ENCODE peak calls at places on chromosomes 3 and 15, in ten cellular contexts. F is tibial artery; C is lower lobe of right lung; E is foreskin fibroblast; L is heart right ventricle; H is left ventricle myocardium inferior; Y is right lobe of liver; Q is osteocyte; Z is body of pancreas; K is CD4-positive, alpha-beta T cell. S is an unnamed sample.

GRCh38 chr15:36856339-36856973 is 243.9 kb downstream of the MEIS2 start:
- DNase-seq in C (no peak), Y (no peak), L (no peak), K (no peak), E (no peak), Z (no peak), H (no peak), Q (no peak), F (no peak), S (no peak)

GRCh38 chr15:58694641-58695398 is 54.7 kb downstream of the ADAM10 start:
- DNase-seq in F (no peak), L (no peak), E (no peak), K (no peak), Q (no peak), H (no peak), Y (no peak), C (no peak), Z (no peak), S (no peak)

GRCh38 chr3:159762981-159763465 is 225.6 kb upstream of the IL12A start:
- DNase-seq in Z (peak; percentile 36), C (peak; percentile 75), Y (peak; percentile 71), F (peak; percentile 93), H (peak; percentile 65), K (no peak), L (peak; percentile 89), E (peak; percentile 86), Q (peak; percentile 86), S (no peak)

GRCh38 chr3:177882124-177882648 is 654.0 kb upstream of the KCNMB2 start:
- DNase-seq in C (no peak), Y (no peak), H (no peak), Z (no peak), K (no peak), L (no peak), Q (no peak), E (no peak), F (no peak), S (no peak)

GRCh38 chr15:65904301-65904700 is 35.0 kb downstream of the RAB11A start:
- DNase-seq in L (no peak), Q (no peak), K (no peak), E (no peak), Z (no peak), F (no peak), Y (no peak), H (no peak), C (no peak), S (no peak)

GRCh38 chr3:51408021-51408420 is 16.9 kb downstream of the RBM15B start:
- DNase-seq in K (no peak), C (no peak), H (no peak), L (no peak), Y (no peak), F (no peak), Q (no peak), Z (no peak), E (no peak), S (no peak)

GRCh38 chr15:58146734-58147133 is 8.6 kb downstream of the AQP9 start:
- DNase-seq in Q (no peak), E (peak; percentile 57), L (no peak), H (no peak), Y (no peak), Z (no peak), K (no peak), C (no peak), F (no peak), S (no peak)

GRCh38 chr15:94298359-94298758 is 67.0 kb downstream of the MCTP2 start:
- DNase-seq in C (no peak), E (no peak), Q (no peak), K (no peak), L (no peak), H (no peak), Y (no peak), F (no peak), Z (no peak), S (no peak)

GRCh38 chr15:81293728-81294500 is 30.0 kb downstream of the STARD5 start:
- DNase-seq in Y (no peak), H (no peak), K (peak; percentile 45), C (peak; percentile 72), Z (no peak), Q (no peak), L (no peak), F (peak; percentile 58), E (no peak), S (no peak)

GRCh38 chr3:17030956-17031652 is 146.3 kb downstream of the PLCL2 start:
- DNase-seq in K (no peak), C (no peak), Y (no peak), E (no peak), F (no peak), L (no peak), Q (no peak), Z (no peak), H (no peak), S (no peak)

GRCh38 chr15:42348083-42348482 is 11.2 kb upstream of the CAPN3 start:
- DNase-seq in E (peak; percentile 82), F (no peak), Z (no peak), C (no peak), H (no peak), L (no peak), Y (no peak), K (no peak), Q (no peak), S (no peak)

GRCh38 chr3:140186421-140186920 is 251.5 kb downstream of the CLSTN2 start:
- DNase-seq in L (peak; percentile 45), Z (peak; percentile 47), Y (no peak), F (no peak), K (no peak), C (no peak), Q (no peak), H (no peak), E (peak; percentile 14), S (no peak)

DNA sequence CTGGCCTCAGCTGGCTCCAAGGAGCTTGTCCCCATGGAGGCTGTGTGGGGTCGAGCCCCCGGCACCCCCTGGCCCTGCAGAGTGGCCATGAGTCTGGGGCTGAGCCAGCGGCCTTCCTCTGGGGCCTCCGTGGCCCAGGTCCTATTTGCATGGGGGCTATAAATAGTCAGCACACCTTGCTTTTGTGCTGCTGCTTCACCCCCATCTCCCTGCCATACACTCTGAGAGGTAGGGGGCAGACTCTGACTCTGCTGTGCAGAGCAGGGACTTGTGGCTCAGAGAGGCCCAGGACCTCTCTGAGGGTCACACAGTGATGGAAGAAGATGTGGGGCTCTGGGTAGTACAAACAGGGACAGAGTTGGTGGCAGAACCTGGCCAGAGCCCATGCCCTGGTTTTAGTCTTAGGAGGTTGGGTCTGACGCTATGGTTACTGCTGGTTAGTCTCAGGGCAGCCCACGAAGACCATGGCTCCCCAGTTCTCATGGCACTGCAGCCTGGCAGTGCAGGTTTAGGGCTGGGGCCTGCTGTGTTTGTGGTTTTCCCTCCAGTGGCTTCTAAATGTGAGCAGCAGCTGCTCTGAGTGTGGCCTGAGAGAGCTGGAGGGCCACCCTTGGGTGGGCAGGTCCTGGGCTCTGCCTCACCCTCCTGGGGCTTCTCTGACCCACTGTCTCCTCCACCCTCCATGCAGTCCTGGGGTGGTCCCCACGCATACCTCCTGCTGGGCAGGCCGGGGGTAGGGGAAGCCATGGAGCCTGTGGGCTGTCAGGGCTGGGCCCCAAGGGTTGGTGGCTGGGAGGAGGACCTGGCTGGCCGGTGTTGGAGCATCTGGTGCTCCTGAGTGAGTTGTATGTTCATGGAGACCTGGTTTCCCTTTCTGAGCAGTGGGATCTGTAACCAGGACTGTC is 13.6 kb downstream of the PRKCD start:
- DNase-seq in Z (no peak), Q (no peak), K (no peak), C (no peak), L (no peak), Y (no peak), H (no peak), E (no peak), F (no peak), S (no peak)
- TF ChIP-seq CTCF in Z (no peak), Q (no peak), K (no peak), C (no peak), L (no peak), Y (no peak), H (no peak), E (no peak), F (no peak), S (no peak)

DNA sequence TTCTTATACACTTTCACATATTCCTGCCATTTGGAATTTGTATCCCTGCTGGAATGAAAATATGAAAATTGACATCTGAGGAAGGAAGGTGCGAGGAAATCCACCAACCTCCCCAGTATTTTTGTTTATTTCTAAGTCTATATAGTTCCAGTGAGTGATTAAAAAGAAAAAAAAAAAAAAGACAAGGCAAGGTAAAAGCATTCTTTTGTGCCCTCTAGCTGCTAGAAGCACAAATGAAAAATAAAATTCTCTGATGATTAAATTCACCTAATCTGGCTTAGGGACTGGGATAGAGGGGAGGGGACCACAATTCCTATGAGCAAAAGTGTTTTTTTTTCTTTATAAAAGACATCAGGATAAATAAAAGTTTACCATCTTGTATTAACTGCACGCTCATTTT is 370.9 kb downstream of the NR2F2 start:
- DNase-seq in E (no peak), Y (no peak), F (no peak), Z (no peak), L (no peak), C (no peak), H (no peak), K (no peak), Q (no peak), S (no peak)
- TF ChIP-seq CTCF in E (no peak), Y (no peak), F (no peak), Z (no peak), L (peak; percentile 20), C (no peak), H (peak; percentile 13), K (no peak), Q (peak; percentile 23), S (no peak)

DNA sequence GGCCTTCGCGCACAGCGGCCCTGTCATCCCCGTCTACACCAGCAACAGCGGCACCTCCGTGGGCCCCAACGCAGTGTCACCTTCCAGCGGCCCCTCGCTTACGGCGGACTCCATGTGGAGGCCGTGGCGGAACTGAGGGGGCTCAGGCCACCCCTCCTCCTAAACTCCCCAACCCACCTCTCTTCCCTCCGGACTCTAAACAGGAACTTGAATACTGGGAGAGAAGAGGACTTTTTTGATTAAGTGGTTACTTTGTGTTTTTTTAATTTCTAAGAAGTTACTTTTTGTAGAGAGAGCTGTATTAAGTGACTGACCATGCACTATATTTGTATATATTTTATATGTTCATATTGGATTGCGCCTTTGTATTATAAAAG is 2.1 kb downstream of the HES1 start:
- DNase-seq in Y (no peak), L (no peak), H (no peak), Z (no peak), Q (no peak), F (no peak), K (no peak), C (no peak), E (no peak), S (no peak)
- TF ChIP-seq CTCF in Y (no peak), L (no peak), H (no peak), Z (peak; percentile 14), Q (peak; percentile 19), F (no peak), K (no peak), C (no peak), E (peak; percentile 1), S (no peak)

DNA sequence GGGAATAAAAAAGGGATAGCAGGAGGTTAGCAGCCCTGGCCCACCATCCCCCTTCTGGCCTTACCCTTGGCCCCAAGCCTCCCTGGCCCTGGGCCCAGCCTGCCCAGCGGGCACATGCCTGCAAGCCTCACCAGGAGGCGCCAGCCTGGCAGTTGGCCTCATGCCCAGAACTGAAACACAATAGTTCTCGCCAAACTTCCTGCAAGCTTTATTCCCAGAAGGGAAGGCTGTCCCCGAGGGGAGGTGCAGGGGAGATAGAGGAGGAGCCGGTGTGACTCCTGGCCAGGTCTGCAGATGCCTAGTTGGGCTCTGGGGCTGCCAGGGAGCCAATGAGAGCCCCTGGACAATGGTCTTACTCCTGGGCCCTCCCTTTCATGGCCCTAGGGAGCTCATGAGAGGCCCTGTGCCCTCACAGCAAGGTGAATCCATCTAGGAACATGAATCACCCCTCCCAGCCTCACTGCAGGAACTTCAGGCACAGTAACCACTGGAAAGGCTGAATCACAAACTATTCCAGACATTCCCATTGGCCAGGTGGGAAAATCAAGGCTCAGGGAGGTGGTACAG is 4.0 kb downstream of the CCDC33 start:
- DNase-seq in E (peak; percentile 62), Z (peak; percentile 95), Q (peak; percentile 94), Y (peak; percentile 94), H (peak; percentile 85), C (peak; percentile 86), F (peak; percentile 92), L (peak; percentile 91), K (no peak), S (peak; percentile 85)
- TF ChIP-seq CTCF in E (peak; percentile 36), Z (peak; percentile 59), Q (peak; percentile 58), Y (peak; percentile 67), H (peak; percentile 62), C (peak; percentile 57), F (peak; percentile 48), L (peak; percentile 47), K (no peak), S (peak; percentile 63)

S was measured in dorsolateral prefrontal cortex.